ENCODE peak calls at places on chromosome 17, in ten cellular contexts. W is testis; E is stimulated activated CD8-positive, alpha-beta memory T cell treated with anti-CD3 and anti-CD28 coated beads, Interleukin-7, amount 100 ng/mL, for 4 hours; Y is AG04449; Q is posterior vena cava; I is HTR-8/SVneo; H is skeletal muscle cell; S is mammary epithelial cell; K is memory B cell; X is HepG2. J is an unnamed sample.

GRCh38 chr17:80804466-80804865 is 187.2 kb upstream of the CHMP6 start:
- DNase-seq in X (no peak), W (no peak), H (no peak), Q (no peak), E (no peak), Y (no peak), S (no peak), K (no peak), I (no peak), J (no peak)

GRCh38 chr17:37661372-37662014 is 18.2 kb upstream of the DDX52 start:
- DNase-seq in Y (no peak), S (no peak), W (no peak), X (no peak), H (no peak), E (no peak), Q (no peak), K (no peak), I (no peak), J (no peak)

GRCh38 chr17:7549401-7550055 is 670 bp downstream of the TNFSF12 start:
- DNase-seq in W (no peak), H (no peak), K (no peak), X (no peak), Y (no peak), I (no peak), S (no peak), Q (no peak), E (peak; percentile 20), J (no peak)

GRCh38 chr17:79018045-79018695 is 5.8 kb upstream of the C1QTNF1 start:
- DNase-seq in E (no peak), H (no peak), W (peak; percentile 6), S (no peak), X (no peak), I (no peak), Q (no peak), Y (no peak), K (no peak), J (no peak)

GRCh38 chr17:73341350-73342056 is 29.7 kb upstream of the CDC42EP4 start:
- DNase-seq in Y (no peak), W (peak; percentile 25), E (no peak), Q (no peak), K (no peak), S (no peak), H (no peak), I (no peak), X (no peak), J (no peak)

GRCh38 chr17:81515530-81516041 is 3.0 kb upstream of the ACTG1 start:
- DNase-seq in W (no peak), K (no peak), S (no peak), X (no peak), I (no peak), Y (no peak), Q (peak; percentile 78), E (no peak), H (no peak), J (no peak)

GRCh38 chr17:16986391-16986790 is 14.5 kb upstream of the TNFRSF13B start:
- DNase-seq in Y (no peak), X (no peak), W (no peak), I (peak; percentile 52), Q (peak; percentile 59), H (no peak), S (no peak), E (no peak), K (no peak), J (no peak)

GRCh38 chr17:77107506-77108433 is 33.0 kb upstream of the SEC14L1 start:
- DNase-seq in K (peak; percentile 73), X (no peak), W (no peak), Q (no peak), E (peak; percentile 75), H (no peak), Y (no peak), S (no peak), I (no peak), J (no peak)

GRCh38 chr17:3958200-3958599 is 6.0 kb downstream of the ATP2A3 start:
- DNase-seq in K (no peak), H (no peak), S (no peak), X (no peak), I (no peak), Q (no peak), W (no peak), Y (no peak), E (no peak), J (no peak)

GRCh38 chr17:2025220-2025621 is at the start of gene RTN4RL1:
- DNase-seq in K (no peak), I (peak; percentile 75), S (peak; percentile 85), E (peak; percentile 70), Q (peak; percentile 91), H (no peak), W (peak; percentile 69), X (no peak), Y (no peak), J (peak; percentile 43)

GRCh38 chr17:38719943-38720641 is 10.0 kb upstream of the CISD3 start:
- DNase-seq in H (no peak), X (no peak), E (no peak), Y (no peak), S (no peak), Q (no peak), K (no peak), I (no peak), W (no peak), J (no peak)

GRCh38 chr17:49216953-49217650 is 6.6 kb downstream of the ABI3 start:
- DNase-seq in I (no peak), E (no peak), H (no peak), Q (peak; percentile 86), K (no peak), X (no peak), W (peak; percentile 48), Y (no peak), S (no peak), J (no peak)

GRCh38 chr17:1180958-1181768 is 1.4 kb upstream of the ABR start:
- DNase-seq in Y (no peak), H (no peak), E (no peak), S (no peak), Q (no peak), I (no peak), X (no peak), W (no peak), K (peak; percentile 87), J (no peak)

GRCh38 chr17:81566461-81567126 is 14.4 kb upstream of the FAAP100 start:
- DNase-seq in E (no peak), Q (peak; percentile 90), I (peak; percentile 85), H (peak; percentile 96), K (no peak), X (no peak), Y (peak; percentile 96), W (peak; percentile 72), S (peak; percentile 79), J (no peak)

GRCh38 chr17:81053043-81053970 is 18.4 kb downstream of the BAIAP2 start:
- DNase-seq in Q (no peak), H (no peak), S (no peak), X (no peak), K (no peak), Y (no peak), E (no peak), I (no peak), W (no peak), J (no peak)

GRCh38 chr17:73142763-73143395 is 21.9 kb upstream of the SSTR2 start:
- DNase-seq in Y (no peak), E (no peak), K (no peak), X (no peak), W (no peak), H (no peak), I (no peak), Q (no peak), S (peak; percentile 21), J (no peak)